ENCODE peak calls at places on chromosomes 3 and 15, in six cellular contexts. L is suprapubic skin, E is transverse colon, D is upper lobe of right lung, K is psoas muscle, U is GM12864. M is an unnamed sample.

GRCh38 chr3:34995771-34996430 is 643.4 kb upstream of the ARPP21 start:
- DNase-seq in K (no peak), D (no peak), E (no peak), L (no peak), U (no peak), M (no peak)

GRCh38 chr3:124401841-124402240 is 328.4 kb upstream of the UMPS start:
- DNase-seq in D (no peak), L (no peak), K (no peak), U (no peak), E (no peak), M (no peak)

GRCh38 chr15:32677238-32677750 is 35.8 kb downstream of the SCG5 start:
- DNase-seq in E (no peak), L (no peak), U (no peak), D (no peak), K (no peak), M (no peak)

GRCh38 chr3:188326111-188326510 is 172.2 kb downstream of the LPP start:
- DNase-seq in U (no peak), D (no peak), E (no peak), K (no peak), L (no peak), M (no peak)

GRCh38 chr3:116930786-116931185 is 221.2 kb downstream of the TUSC7 start:
- DNase-seq in E (no peak), K (no peak), U (no peak), L (no peak), D (no peak), M (no peak)

GRCh38 chr3:79618883-79619282 is 148.9 kb downstream of the ROBO1 start:
- DNase-seq in L (no peak), E (no peak), U (no peak), K (no peak), D (no peak), M (no peak)

GRCh38 chr3:5195605-5196004 is 8.1 kb downstream of the EDEM1 start:
- DNase-seq in U (no peak), D (peak; percentile 71), K (no peak), E (no peak), L (no peak), M (no peak)

GRCh38 chr3:146969356-146969755 is 364.2 kb upstream of the PLSCR5 start:
- DNase-seq in K (no peak), E (no peak), U (no peak), L (no peak), D (no peak), M (no peak)

GRCh38 chr15:41557673-41558399 is 1.2 kb upstream of the TYRO3 start:
- DNase-seq in U (no peak), K (peak; percentile 66), E (peak; percentile 60), L (no peak), D (peak; percentile 82), M (peak; percentile 74)

GRCh38 chr3:36635731-36636130 is 128.6 kb downstream of the DCLK3 start:
- DNase-seq in L (no peak), E (no peak), D (no peak), U (no peak), K (no peak), M (no peak)

GRCh38 chr15:49212897-49213296 is 42.9 kb downstream of the GALK2 start:
- DNase-seq in U (no peak), E (no peak), L (no peak), D (no peak), K (no peak), M (no peak)

GRCh38 chr3:21893250-21893649 is 142.2 kb upstream of the ZNF385D start:
- DNase-seq in E (no peak), L (no peak), D (no peak), K (no peak), U (no peak), M (no peak)

GRCh38 chr3:189389346-189389745 is 217.6 kb downstream of the TPRG1 start:
- DNase-seq in E (no peak), D (no peak), U (no peak), L (no peak), K (no peak), M (no peak)

GRCh38 chr15:67107014-67107812 is 41.8 kb downstream of the SMAD3 start:
- DNase-seq in D (no peak), K (peak; percentile 86), E (peak; percentile 77), U (no peak), L (no peak), M (no peak)

GRCh38 chr3:16066975-16067374 is 107.5 kb upstream of the GALNT15 start:
- DNase-seq in K (no peak), U (no peak), L (no peak), D (no peak), E (no peak), M (no peak)

GRCh38 chr3:139288266-139288821 is 55.5 kb upstream of the MRPS22 start:
- DNase-seq in K (no peak), L (no peak), U (no peak), E (no peak), D (peak; percentile 58), M (no peak)

GRCh38 chr3:62926494-62926893 is 51.3 kb upstream of the CADPS start:
- DNase-seq in K (no peak), E (no peak), D (no peak), U (no peak), L (no peak), M (peak; percentile 33)
- TF ChIP-seq CTCF in K (no peak), E (no peak), D (no peak), U (no peak), L (no peak), M (no peak)

GRCh38 chr3:47370887-47371697 is 9.7 kb upstream of the PTPN23 start:
- DNase-seq in K (no peak), L (no peak), E (peak; percentile 23), D (no peak), U (no peak), M (peak; percentile 45)
- TF ChIP-seq CTCF in K (peak; percentile 19), L (no peak), E (peak; percentile 49), D (peak; percentile 50), U (peak; percentile 57), M (peak; percentile 36)

GRCh38 chr3:144843099-144843498 is 871.5 kb downstream of the DIPK2A start:
- DNase-seq in K (no peak), L (no peak), D (no peak), E (no peak), U (no peak), M (no peak)
- TF ChIP-seq CTCF in K (no peak), L (no peak), D (no peak), E (no peak), U (no peak), M (no peak)

GRCh38 chr3:133938770-133939495 is 43.3 kb upstream of the RAB6B start:
- DNase-seq in U (no peak), L (peak; percentile 47), D (no peak), K (no peak), E (no peak), M (no peak)
- TF ChIP-seq CTCF in U (no peak), L (no peak), D (no peak), K (no peak), E (no peak), M (no peak)

DNA sequence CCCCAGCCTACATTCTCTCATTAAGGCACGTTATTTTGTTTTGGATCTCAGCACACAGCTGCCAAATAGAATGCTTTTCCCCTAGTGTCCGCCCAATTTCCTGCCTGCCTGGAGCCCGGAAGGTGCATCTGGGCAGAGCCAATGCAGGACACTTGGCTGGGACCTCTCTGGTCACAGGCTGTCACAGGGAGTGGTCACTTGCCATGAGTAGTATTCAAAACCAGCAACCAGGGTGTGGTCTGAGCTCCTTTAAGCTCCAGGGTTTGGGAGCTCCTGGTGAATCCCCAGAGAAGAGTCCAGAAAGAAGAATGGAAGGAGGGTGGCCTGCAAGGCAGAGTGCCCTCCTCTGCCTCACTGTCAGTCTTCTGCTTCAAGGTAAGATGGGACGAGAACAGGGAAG is at the start of gene HTR3C:
- DNase-seq in E (no peak), D (no peak), K (no peak), U (no peak), L (no peak), M (no peak)
- TF ChIP-seq CTCF in E (no peak), D (no peak), K (no peak), U (no peak), L (no peak), M (no peak)

GRCh38 chr15:65384895-65385867 is 7.4 kb upstream of the IGDCC3 start:
- DNase-seq in D (peak; percentile 88), K (peak; percentile 90), E (peak; percentile 87), U (peak; percentile 39), L (peak; percentile 89), M (peak; percentile 93)
- TF ChIP-seq CTCF in D (peak; percentile 81), K (peak; percentile 87), E (peak; percentile 83), U (peak; percentile 91), L (peak; percentile 64), M (peak; percentile 84)

GRCh38 chr15:69762373-69763148 is 309.9 kb downstream of the RPLP1 start:
- DNase-seq in D (no peak), E (no peak), K (no peak), L (no peak), U (no peak), M (peak; percentile 13)
- TF ChIP-seq CTCF in D (no peak), E (no peak), K (no peak), L (no peak), U (no peak), M (no peak)

GRCh38 chr3:28586325-28586724 is 237.7 kb upstream of the AZI2 start:
- DNase-seq in U (no peak), L (no peak), K (no peak), E (no peak), D (no peak), M (no peak)
- TF ChIP-seq CTCF in U (no peak), L (no peak), K (no peak), E (no peak), D (no peak), M (no peak)

DNA sequence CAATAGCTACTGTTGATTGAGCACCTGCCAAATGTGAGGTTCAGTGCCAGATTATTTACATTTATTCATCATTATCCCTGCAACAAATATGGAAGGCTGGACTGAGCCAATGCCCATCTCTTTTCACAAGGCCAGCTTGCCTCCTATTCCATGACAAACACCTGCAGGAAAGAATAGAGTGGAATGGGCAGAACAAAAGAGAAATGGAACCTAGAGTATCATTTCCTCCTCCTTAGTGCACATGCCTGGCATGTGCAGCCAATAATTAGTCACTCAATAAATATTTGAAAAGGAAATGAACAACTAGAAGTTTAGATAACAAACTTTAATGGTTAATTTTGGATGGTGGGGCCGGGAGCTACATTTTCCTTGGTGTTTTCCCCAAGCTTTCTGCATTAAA is 61.4 kb upstream of the MYRIP start:
- DNase-seq in K (no peak), E (no peak), L (no peak), D (no peak), U (no peak), M (no peak)
- TF ChIP-seq CTCF in K (no peak), E (no peak), L (no peak), D (no peak), U (no peak), M (no peak)